ENCODE peak calls at places on chromosomes 2 and 18, in eight cellular contexts. One of them, this sample, is unnamed.

GRCh38 chr18:79964330-79965118 is at the start of gene HSBP1L1:
- DNase-seq in HCT116: peak; percentile 48
- DNase-seq in neural progenitor cell: peak; percentile 94
- DNase-seq in PC-3: peak; percentile 85
- DNase-seq in hepatocyte: peak; percentile 92
- DNase-seq in GM23338: peak; percentile 90
- DNase-seq in SK-N-SH: peak; percentile 85
- DNase-seq in OCI-LY7: peak; percentile 38
- DNase-seq in this sample: peak; percentile 61

GRCh38 chr2:168234407-168235085 is 12.8 kb downstream of the STK39 start:
- DNase-seq in neural progenitor cell: no peak
- DNase-seq in PC-3: no peak
- DNase-seq in OCI-LY7: no peak
- DNase-seq in hepatocyte: no peak
- DNase-seq in SK-N-SH: no peak
- DNase-seq in HCT116: no peak
- DNase-seq in GM23338: no peak
- DNase-seq in this sample: no peak

GRCh38 chr2:235088608-235089020 is 136.8 kb downstream of the SH3BP4 start:
- DNase-seq in HCT116: no peak
- DNase-seq in OCI-LY7: no peak
- DNase-seq in neural progenitor cell: no peak
- DNase-seq in hepatocyte: no peak
- DNase-seq in PC-3: no peak
- DNase-seq in GM23338: no peak
- DNase-seq in SK-N-SH: no peak
- DNase-seq in this sample: no peak

GRCh38 chr2:97067279-97068004 is 27.2 kb downstream of the FAHD2B start:
- DNase-seq in HCT116: no peak
- DNase-seq in GM23338: no peak
- DNase-seq in OCI-LY7: no peak
- DNase-seq in SK-N-SH: no peak
- DNase-seq in hepatocyte: no peak
- DNase-seq in neural progenitor cell: no peak
- DNase-seq in PC-3: no peak
- DNase-seq in this sample: no peak

GRCh38 chr2:97718051-97718882 is 4.9 kb downstream of the ZAP70 start:
- DNase-seq in GM23338: no peak
- DNase-seq in neural progenitor cell: no peak
- DNase-seq in SK-N-SH: no peak
- DNase-seq in PC-3: no peak
- DNase-seq in hepatocyte: no peak
- DNase-seq in HCT116: no peak
- DNase-seq in OCI-LY7: peak; percentile 81
- DNase-seq in this sample: peak; percentile 82

GRCh38 chr2:37342636-37343211 is 1.7 kb upstream of the QPCT start:
- DNase-seq in hepatocyte: no peak
- DNase-seq in OCI-LY7: no peak
- DNase-seq in neural progenitor cell: no peak
- DNase-seq in SK-N-SH: peak; percentile 62
- DNase-seq in GM23338: peak; percentile 26
- DNase-seq in HCT116: no peak
- DNase-seq in PC-3: no peak
- DNase-seq in this sample: no peak

GRCh38 chr18:24185805-24186204 is 46.9 kb downstream of the CABYR start:
- DNase-seq in OCI-LY7: no peak
- DNase-seq in SK-N-SH: no peak
- DNase-seq in PC-3: peak; percentile 12
- DNase-seq in HCT116: no peak
- DNase-seq in hepatocyte: no peak
- DNase-seq in GM23338: no peak
- DNase-seq in neural progenitor cell: no peak
- DNase-seq in this sample: no peak

GRCh38 chr2:191538334-191538910 is 139.5 kb upstream of the NABP1 start:
- DNase-seq in HCT116: no peak
- DNase-seq in neural progenitor cell: no peak
- DNase-seq in GM23338: no peak
- DNase-seq in OCI-LY7: no peak
- DNase-seq in PC-3: no peak
- DNase-seq in SK-N-SH: peak; percentile 72
- DNase-seq in hepatocyte: no peak
- DNase-seq in this sample: no peak

GRCh38 chr2:113164930-113165585 is 8.7 kb upstream of the PSD4 start:
- DNase-seq in neural progenitor cell: peak; percentile 70
- DNase-seq in PC-3: no peak
- DNase-seq in HCT116: no peak
- DNase-seq in OCI-LY7: no peak
- DNase-seq in GM23338: peak; percentile 74
- DNase-seq in hepatocyte: no peak
- DNase-seq in SK-N-SH: no peak
- DNase-seq in this sample: no peak
- TF ChIP-seq EZH2phosphoT487 in neural progenitor cell: no peak
- TF ChIP-seq EZH2phosphoT487 in PC-3: no peak
- TF ChIP-seq EZH2phosphoT487 in HCT116: no peak
- TF ChIP-seq EZH2phosphoT487 in OCI-LY7: no peak
- TF ChIP-seq EZH2phosphoT487 in GM23338: no peak
- TF ChIP-seq EZH2phosphoT487 in hepatocyte: no peak
- TF ChIP-seq EZH2phosphoT487 in SK-N-SH: no peak
- TF ChIP-seq EZH2phosphoT487 in this sample: no peak

DNA sequence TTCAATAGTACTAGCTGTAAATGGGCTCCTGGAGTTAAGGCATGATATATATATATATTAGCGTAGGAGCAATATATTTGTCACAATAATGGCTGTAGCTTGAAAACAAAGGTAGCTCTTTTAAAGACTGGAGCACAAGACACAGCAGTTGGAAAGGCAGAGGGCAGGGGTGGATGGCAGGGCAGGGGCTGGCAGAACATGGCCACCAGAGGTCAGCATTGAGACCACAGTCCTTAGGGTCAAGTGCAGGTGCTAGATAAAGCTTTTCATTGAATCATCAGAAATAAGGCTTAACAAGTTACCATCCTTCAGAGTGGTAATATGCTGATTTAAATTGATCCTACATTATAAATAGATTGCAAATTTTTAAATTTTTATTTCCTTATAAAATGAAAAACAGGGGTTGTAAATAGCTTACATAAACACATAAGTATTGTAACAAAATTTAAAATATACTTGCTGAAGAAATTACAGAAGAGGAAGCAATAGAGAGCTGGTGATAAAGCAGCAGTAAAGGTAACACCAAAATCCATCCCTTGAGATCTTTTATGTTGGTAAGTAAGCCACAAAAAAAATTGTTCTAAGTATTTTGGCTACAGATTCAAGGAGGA is 161.2 kb upstream of the PIEZO2 start:
- DNase-seq in PC-3: peak; percentile 58
- DNase-seq in hepatocyte: peak; percentile 68
- DNase-seq in SK-N-SH: peak; percentile 44
- DNase-seq in OCI-LY7: peak; percentile 64
- DNase-seq in neural progenitor cell: peak; percentile 67
- DNase-seq in HCT116: peak; percentile 22
- DNase-seq in GM23338: peak; percentile 76
- DNase-seq in this sample: peak; percentile 74
- TF ChIP-seq CTCF in PC-3: peak; percentile 89
- TF ChIP-seq CTCF in hepatocyte: peak; percentile 58
- TF ChIP-seq CTCF in SK-N-SH: peak; percentile 84
- TF ChIP-seq CTCF in OCI-LY7: peak; percentile 93
- TF ChIP-seq CTCF in neural progenitor cell: peak; percentile 79
- TF ChIP-seq CTCF in HCT116: peak; percentile 83
- TF ChIP-seq CTCF in GM23338: peak; percentile 88
- TF ChIP-seq CTCF in this sample: peak; percentile 90

GRCh38 chr2:24617431-24617830 is 126.4 kb downstream of the NCOA1 start:
- DNase-seq in neural progenitor cell: no peak
- DNase-seq in HCT116: no peak
- DNase-seq in GM23338: no peak
- DNase-seq in PC-3: no peak
- DNase-seq in SK-N-SH: peak; percentile 27
- DNase-seq in OCI-LY7: no peak
- DNase-seq in hepatocyte: no peak
- DNase-seq in this sample: no peak
- TF ChIP-seq EZH2phosphoT487 in neural progenitor cell: no peak
- TF ChIP-seq EZH2phosphoT487 in HCT116: no peak
- TF ChIP-seq EZH2phosphoT487 in GM23338: no peak
- TF ChIP-seq EZH2phosphoT487 in PC-3: no peak
- TF ChIP-seq EZH2phosphoT487 in SK-N-SH: no peak
- TF ChIP-seq EZH2phosphoT487 in OCI-LY7: no peak
- TF ChIP-seq EZH2phosphoT487 in hepatocyte: no peak
- TF ChIP-seq EZH2phosphoT487 in this sample: no peak

DNA sequence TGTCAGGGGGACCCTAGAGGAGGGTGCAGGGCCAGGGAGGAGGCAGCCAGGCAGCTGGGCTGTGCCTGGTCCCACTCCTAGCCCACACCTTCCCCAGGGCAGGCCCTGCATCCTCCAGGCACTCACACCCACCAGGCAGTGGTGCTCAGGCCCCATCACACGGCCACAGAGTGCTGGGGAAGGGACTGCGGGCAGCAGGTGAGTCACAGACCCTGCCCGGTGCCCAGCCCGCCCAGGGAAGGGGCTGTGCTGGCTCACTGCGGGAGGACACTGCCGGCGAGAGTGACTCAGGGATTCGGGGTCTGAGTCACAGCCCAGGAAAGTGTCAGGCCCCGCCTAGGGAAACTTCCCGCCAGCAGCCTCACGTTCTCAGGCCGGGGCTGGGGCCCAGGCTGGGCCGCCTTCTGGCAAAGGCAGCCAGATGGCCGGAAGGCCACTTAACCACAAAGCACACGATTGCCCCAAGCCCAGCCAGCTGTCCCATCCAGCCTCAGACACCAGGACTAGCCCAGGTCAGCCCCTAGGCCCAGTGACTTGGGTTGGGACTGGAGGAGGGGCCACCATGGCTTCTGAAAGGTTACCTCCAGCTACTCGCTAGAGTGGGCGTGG is 42.2 kb downstream of the BIN1 start:
- DNase-seq in neural progenitor cell: peak; percentile 63
- DNase-seq in hepatocyte: peak; percentile 96
- DNase-seq in HCT116: peak; percentile 87
- DNase-seq in SK-N-SH: peak; percentile 80
- DNase-seq in PC-3: peak; percentile 98
- DNase-seq in OCI-LY7: no peak
- DNase-seq in GM23338: peak; percentile 53
- DNase-seq in this sample: peak; percentile 50
- TF ChIP-seq CTCF in neural progenitor cell: no peak
- TF ChIP-seq CTCF in hepatocyte: peak; percentile 37
- TF ChIP-seq CTCF in HCT116: no peak
- TF ChIP-seq CTCF in SK-N-SH: peak; percentile 33
- TF ChIP-seq CTCF in PC-3: peak; percentile 47
- TF ChIP-seq CTCF in OCI-LY7: no peak
- TF ChIP-seq CTCF in GM23338: no peak
- TF ChIP-seq CTCF in this sample: no peak

GRCh38 chr2:225771691-225772090 is 372.2 kb downstream of the NYAP2 start:
- DNase-seq in PC-3: no peak
- DNase-seq in GM23338: no peak
- DNase-seq in OCI-LY7: no peak
- DNase-seq in SK-N-SH: no peak
- DNase-seq in HCT116: no peak
- DNase-seq in neural progenitor cell: no peak
- DNase-seq in hepatocyte: no peak
- DNase-seq in this sample: peak; percentile 31
- TF ChIP-seq EZH2phosphoT487 in PC-3: no peak
- TF ChIP-seq EZH2phosphoT487 in GM23338: no peak
- TF ChIP-seq EZH2phosphoT487 in OCI-LY7: no peak
- TF ChIP-seq EZH2phosphoT487 in SK-N-SH: no peak
- TF ChIP-seq EZH2phosphoT487 in HCT116: no peak
- TF ChIP-seq EZH2phosphoT487 in neural progenitor cell: no peak
- TF ChIP-seq EZH2phosphoT487 in hepatocyte: no peak
- TF ChIP-seq EZH2phosphoT487 in this sample: no peak